ENCODE peak calls at places on chromosome 16, in eight cellular contexts. Z, O, M, H, T, Y, X and D are unnamed samples.

GRCh38 chr16:88977028-88977844 is at the start of gene CBFA2T3:
- DNase-seq in T (peak), O (peak), H (peak), Y (no peak), X (no peak), M (peak), Z (no peak), D (no peak)

GRCh38 chr16:66289051-66289680 is 77.3 kb upstream of the CDH5 start:
- DNase-seq in Y (no peak), T (no peak), H (no peak), O (no peak), M (no peak), X (no peak), Z (no peak), D (no peak)

GRCh38 chr16:79885320-79885719 is 284.8 kb upstream of the MAF start:
- DNase-seq in X (no peak), T (no peak), O (no peak), Z (peak), M (no peak), H (no peak), Y (no peak), D (no peak)

GRCh38 chr16:23587726-23588125 is 8.4 kb downstream of the NDUFAB1 start:
- DNase-seq in Y (no peak), T (no peak), M (peak), O (no peak), H (peak), X (no peak), Z (no peak), D (no peak)

GRCh38 chr16:11211061-11211976 is 44.7 kb downstream of the SOCS1 start:
- DNase-seq in H (no peak), Z (no peak), X (no peak), O (no peak), M (no peak), Y (no peak), T (no peak), D (no peak)

GRCh38 chr16:24853830-24854229 is 8.1 kb downstream of the SLC5A11 start:
- DNase-seq in Y (no peak), O (peak), H (peak), T (no peak), Z (peak), X (no peak), M (no peak), D (no peak)

GRCh38 chr16:11636172-11636721 is 32.0 kb upstream of the SNN start:
- DNase-seq in T (no peak), Z (peak), H (no peak), M (no peak), X (no peak), O (no peak), Y (peak), D (no peak)

GRCh38 chr16:1979271-1980025 is 1.8 kb downstream of the NOXO1 start:
- DNase-seq in M (no peak), X (no peak), H (no peak), Y (peak), Z (peak), T (no peak), O (peak), D (no peak)

GRCh38 chr16:11609474-11610120 is 22.9 kb upstream of the LITAF start:
- DNase-seq in O (no peak), Z (no peak), X (no peak), H (no peak), T (no peak), Y (no peak), M (no peak), D (no peak)

GRCh38 chr16:29927523-29927905 is 1.5 kb upstream of the KCTD13 start:
- DNase-seq in X (no peak), T (no peak), O (no peak), H (no peak), M (no peak), Z (no peak), Y (no peak), D (no peak)

GRCh38 chr16:67260426-67261063 is 11.8 kb downstream of the SLC9A5 start:
- DNase-seq in M (no peak), T (no peak), Z (peak), Y (peak), O (peak), H (no peak), X (no peak), D (no peak)

GRCh38 chr16:51982715-51983680 is 563.9 kb downstream of the TOX3 start:
- DNase-seq in Y (peak), Z (peak), T (peak), O (peak), H (no peak), M (no peak), X (no peak), D (no peak)

GRCh38 chr16:78993342-78993741 is 607.2 kb downstream of the MAF start:
- DNase-seq in M (peak), Z (no peak), Y (peak), T (no peak), H (peak), O (no peak), X (no peak), D (no peak)

GRCh38 chr16:2005646-2006045 is 4.0 kb downstream of the ZNF598 start:
- DNase-seq in T (no peak), O (no peak), Z (peak), Y (no peak), X (no peak), M (no peak), H (no peak), D (no peak)

GRCh38 chr16:30775381-30776099 is 11.5 kb downstream of the ZNF629 start:
- DNase-seq in Z (peak), O (peak), Y (peak), T (peak), X (peak), M (peak), H (peak), D (peak)

GRCh38 chr16:27474041-27474440 is 72.1 kb downstream of the IL21R start:
- DNase-seq in H (no peak), M (no peak), Y (no peak), O (no peak), Z (no peak), X (no peak), T (no peak), D (no peak)

GRCh38 chr16:74811911-74812310 is 37.3 kb upstream of the FA2H start:
- DNase-seq in O (no peak), T (no peak), Z (no peak), M (no peak), X (no peak), H (no peak), Y (no peak), D (no peak)

GRCh38 chr16:57401943-57402640 is 2.5 kb upstream of the CCL17 start:
- DNase-seq in O (no peak), Z (peak), Y (no peak), X (no peak), M (no peak), T (no peak), H (no peak), D (no peak)

GRCh38 chr16:48576927-48577326 is 33.1 kb downstream of the N4BP1 start:
- DNase-seq in Y (no peak), X (no peak), Z (no peak), H (no peak), O (no peak), M (no peak), T (no peak), D (no peak)